ENCODE peak calls at places on chromosomes 4 and X, in seven cellular contexts. C is K562, E is HepG2, P is breast epithelium, M is prostate gland, Y is sigmoid colon, N is suprapubic skin. F is an unnamed sample.

GRCh38 chr4:184826315-184827266 is 823 bp upstream of the ACSL1 start:
- DNase-seq in C (peak), E (no peak), P (no peak), M (no peak), Y (peak), N (peak), F (no peak)

GRCh38 chrX:40012039-40012799 is 85.5 kb downstream of the BCOR start:
- DNase-seq in C (no peak), E (peak), P (peak), M (peak), Y (peak), N (peak), F (no peak)

GRCh38 chr4:112119358-112119783 is 25.9 kb upstream of the FAM241A start:
- DNase-seq in C (no peak), E (no peak), P (no peak), M (no peak), Y (no peak), N (no peak), F (no peak)

GRCh38 chrX:39688576-39689373 is 409.0 kb downstream of the BCOR start:
- DNase-seq in C (peak), E (peak), P (no peak), M (peak), Y (peak), N (no peak), F (peak)

GRCh38 chrX:152637649-152638442 is at the start of gene GABRQ:
- DNase-seq in C (peak), E (no peak), P (no peak), M (peak), Y (no peak), N (no peak), F (peak)

GRCh38 chrX:9746148-9746880 is 19.3 kb downstream of the GPR143 start:
- DNase-seq in C (no peak), E (no peak), P (no peak), M (no peak), Y (no peak), N (no peak), F (no peak)

GRCh38 chrX:41705680-41706374 is 17.1 kb downstream of the GPR34 start:
- DNase-seq in C (no peak), E (no peak), P (no peak), M (no peak), Y (no peak), N (no peak), F (no peak)

GRCh38 chr4:91113130-91113706 is 986.0 kb downstream of the CCSER1 start:
- DNase-seq in C (no peak), E (peak), P (no peak), M (no peak), Y (no peak), N (no peak), F (peak)

DNA sequence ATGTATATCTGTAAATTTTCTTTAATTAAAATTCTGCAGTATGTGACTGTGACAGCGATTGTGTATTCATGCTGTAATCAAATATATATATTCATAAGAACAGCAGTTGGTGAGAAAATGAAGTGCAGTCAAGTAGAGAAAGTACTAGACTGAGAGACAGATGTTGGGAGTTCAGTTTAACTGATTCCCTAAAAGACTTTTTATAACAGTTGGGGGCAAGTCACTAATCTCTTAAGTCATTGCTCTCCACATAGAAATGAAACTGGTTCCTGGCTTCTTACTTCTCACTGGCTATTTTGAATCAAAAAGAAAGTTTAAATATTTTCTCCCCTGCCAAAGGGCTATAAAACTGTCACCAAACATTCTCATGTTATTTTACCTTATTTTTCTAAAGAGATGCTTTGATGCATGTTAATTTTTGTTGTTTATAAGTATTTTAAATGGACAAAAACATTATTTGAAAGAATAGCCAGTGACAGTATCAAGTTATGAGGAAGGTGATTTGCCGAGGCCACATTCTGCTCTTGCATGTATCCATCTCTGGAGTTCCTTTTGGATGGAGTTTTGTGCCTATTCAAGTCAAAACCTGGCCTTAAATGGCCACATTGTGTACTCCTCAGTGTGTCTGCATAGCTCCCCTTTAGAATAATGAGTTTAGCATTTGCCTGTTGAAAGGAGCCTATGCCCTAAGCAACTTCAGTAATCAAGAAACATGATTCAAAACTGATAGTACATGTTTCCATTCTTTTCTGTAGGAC is 30.8 kb downstream of the EXOC1 start:
- DNase-seq in C (no peak), E (no peak), P (no peak), M (no peak), Y (no peak), N (no peak), F (no peak)
- TF ChIP-seq POLR2AphosphoS5 in C (no peak), E (no peak), P (no peak), M (no peak), Y (no peak), N (no peak), F (no peak)

GRCh38 chrX:46735625-46736024 is 23.3 kb downstream of the SLC9A7 start:
- DNase-seq in C (no peak), E (no peak), P (no peak), M (no peak), Y (no peak), N (no peak), F (no peak)

GRCh38 chrX:46737041-46737440 is 21.9 kb downstream of the SLC9A7 start:
- DNase-seq in C (no peak), E (no peak), P (no peak), M (no peak), Y (no peak), N (no peak), F (no peak)

GRCh38 chrX:46733226-46733625 is 25.7 kb downstream of the SLC9A7 start:
- DNase-seq in C (no peak), E (no peak), P (no peak), M (no peak), Y (no peak), N (no peak), F (no peak)

GRCh38 chrX:46739736-46740135 is 19.2 kb downstream of the SLC9A7 start:
- DNase-seq in C (no peak), E (peak), P (no peak), M (no peak), Y (no peak), N (no peak), F (no peak)

DNA sequence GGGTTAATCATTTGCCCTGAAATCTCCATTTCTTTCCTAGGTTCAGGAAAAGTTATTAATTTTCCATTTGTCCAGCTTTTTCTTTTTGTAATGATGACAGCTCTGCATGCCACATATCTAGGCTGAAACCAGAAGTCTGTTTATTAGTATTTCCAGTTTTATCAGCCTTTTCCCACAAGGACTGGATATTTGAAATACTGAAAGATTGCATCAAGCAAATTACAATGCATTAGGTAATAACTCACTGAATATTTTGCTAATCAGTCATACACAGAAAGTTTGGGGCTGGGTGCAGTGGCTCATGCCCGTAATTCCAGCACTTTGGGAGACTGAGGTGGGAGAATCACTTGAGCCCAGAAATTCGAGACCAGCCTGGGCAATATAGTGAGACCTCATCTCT is 21.5 kb downstream of the SLC9A7 start:
- DNase-seq in C (no peak), E (no peak), P (no peak), M (no peak), Y (no peak), N (no peak), F (no peak)
- TF ChIP-seq POLR2AphosphoS5 in C (no peak), E (no peak), P (no peak), M (no peak), Y (no peak), N (no peak), F (no peak)

DNA sequence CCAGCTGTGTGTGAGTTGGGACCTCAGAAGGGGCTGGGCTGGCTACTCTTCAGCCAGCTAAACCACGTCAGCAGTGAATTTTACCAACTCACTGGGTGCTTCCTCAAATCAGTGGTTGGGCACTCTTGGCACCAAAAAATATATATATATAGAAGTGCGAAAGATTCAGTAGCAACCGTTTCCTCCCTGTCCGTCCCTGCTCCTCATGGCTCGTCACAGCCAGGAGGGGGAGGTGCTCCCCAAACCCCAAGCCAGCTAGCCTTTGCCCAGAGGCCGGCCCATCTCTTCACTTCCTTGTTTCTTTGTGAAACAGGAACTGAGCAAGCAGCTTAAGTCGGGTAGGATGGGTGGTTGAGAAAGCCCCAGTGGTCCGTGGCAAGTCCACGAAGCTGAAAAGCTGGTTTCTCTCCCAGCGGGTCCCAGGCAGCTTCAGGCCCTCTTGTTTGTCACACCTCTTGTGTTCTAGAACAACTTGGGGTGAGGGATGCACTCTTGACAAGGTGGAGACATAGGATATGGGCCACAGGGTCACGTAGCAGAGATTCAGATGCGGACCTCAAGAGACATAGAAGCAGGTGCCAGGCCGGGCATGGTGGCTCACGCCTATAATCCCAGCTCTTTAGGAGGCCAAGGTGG is 6.8 kb upstream of the SASH3 start:
- DNase-seq in C (no peak), E (no peak), P (no peak), M (no peak), Y (peak), N (peak), F (no peak)
- TF ChIP-seq POLR2AphosphoS5 in C (no peak), E (no peak), P (no peak), M (no peak), Y (no peak), N (no peak), F (no peak)

GRCh38 chr4:38965866-38966265 is 66.3 kb downstream of the TMEM156 start:
- DNase-seq in C (no peak), E (no peak), P (no peak), M (no peak), Y (no peak), N (no peak), F (no peak)

GRCh38 chr4:38968668-38969067 is 63.5 kb downstream of the TMEM156 start:
- DNase-seq in C (no peak), E (no peak), P (no peak), M (no peak), Y (no peak), N (no peak), F (no peak)

GRCh38 chr4:38964942-38965775 is 67.0 kb downstream of the TMEM156 start:
- DNase-seq in C (no peak), E (peak), P (no peak), M (no peak), Y (no peak), N (no peak), F (no peak)

GRCh38 chr4:38967260-38968095 is 64.7 kb downstream of the TMEM156 start:
- DNase-seq in C (no peak), E (peak), P (no peak), M (no peak), Y (no peak), N (no peak), F (no peak)
- TF ChIP-seq POLR2AphosphoS5 in C (no peak), E (no peak), P (no peak), M (no peak), Y (peak), N (no peak), F (no peak)

DNA sequence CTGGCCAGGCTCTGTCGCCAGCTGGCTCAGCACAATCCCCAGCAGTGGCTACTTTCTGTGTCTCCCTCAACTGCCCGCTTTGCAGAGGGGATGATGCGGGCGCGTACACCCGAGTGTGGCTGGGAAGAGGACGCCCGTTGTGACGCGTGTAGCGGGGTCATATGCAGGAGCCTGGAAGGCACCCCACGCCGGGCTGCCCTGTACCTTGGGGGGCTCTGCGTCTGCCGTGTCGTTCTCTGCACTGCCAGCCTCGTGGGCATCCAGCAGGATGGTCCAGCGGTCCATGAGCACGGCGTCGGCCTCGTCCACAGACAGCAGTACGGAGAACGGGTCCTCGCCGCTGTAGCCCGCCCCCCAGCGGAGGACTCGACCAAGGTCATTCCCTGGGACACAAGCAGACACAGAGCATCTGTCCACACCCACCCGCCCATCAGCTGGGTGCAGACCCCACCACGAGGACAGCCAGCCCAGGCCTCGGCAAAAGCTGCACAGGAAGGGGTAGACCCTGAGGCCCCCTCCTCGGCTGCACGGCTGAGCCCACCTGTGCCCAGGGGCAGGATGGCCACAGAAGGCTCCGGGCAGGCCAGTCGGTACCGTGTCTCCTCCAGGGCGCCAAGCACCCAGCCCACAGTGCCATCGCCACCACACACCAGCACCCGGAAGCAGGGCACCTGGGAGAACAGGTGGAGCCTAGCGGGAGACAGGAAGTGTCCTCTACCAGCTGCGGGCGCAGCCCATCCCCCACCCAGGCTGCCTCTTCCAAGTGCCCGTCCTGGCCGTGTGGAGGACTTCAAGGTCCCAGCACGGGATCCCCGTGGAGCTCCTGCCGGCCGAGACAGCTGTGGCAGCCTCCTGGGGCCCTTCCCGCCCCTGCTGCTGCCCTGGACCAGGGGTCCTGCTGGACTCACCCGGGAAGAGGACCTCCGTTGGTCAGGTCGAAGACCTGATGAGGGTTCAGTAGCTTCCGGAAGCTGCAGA is 10.8 kb downstream of the DGKQ start:
- DNase-seq in C (no peak), E (no peak), P (no peak), M (no peak), Y (peak), N (peak), F (no peak)
- TF ChIP-seq POLR2AphosphoS5 in C (no peak), E (no peak), P (no peak), M (no peak), Y (no peak), N (no peak), F (no peak)

DNA sequence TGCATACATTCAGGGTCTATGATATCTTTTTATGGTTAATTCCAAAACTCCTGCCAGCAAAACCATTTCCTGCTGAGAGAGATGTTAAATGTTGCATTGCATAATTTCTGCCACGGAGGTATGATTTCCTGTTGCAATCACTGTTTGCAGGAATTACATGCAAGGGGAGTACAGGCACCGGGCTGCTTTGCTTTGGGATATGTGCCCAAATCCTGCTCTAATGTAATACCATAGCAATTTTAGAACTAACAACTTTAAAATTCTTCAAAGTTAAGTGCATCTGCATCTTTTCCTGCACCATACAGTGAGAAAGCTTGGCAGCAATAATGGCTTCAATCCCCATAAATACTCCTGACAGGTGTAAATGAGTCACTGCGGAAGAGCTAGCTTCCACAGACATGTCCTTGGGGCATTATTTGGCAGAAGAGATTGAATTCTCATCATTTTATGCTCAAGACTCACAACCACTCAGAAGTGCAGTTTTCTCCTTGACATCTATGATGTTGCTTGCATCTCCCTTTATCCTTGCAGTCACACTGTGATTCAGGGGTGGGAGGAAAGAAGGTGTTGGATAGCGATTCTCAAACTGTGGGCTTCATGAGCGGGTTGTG is 29.6 kb downstream of the TRIM2 start:
- DNase-seq in C (no peak), E (no peak), P (no peak), M (peak), Y (peak), N (no peak), F (no peak)
- TF ChIP-seq POLR2AphosphoS5 in C (no peak), E (no peak), P (no peak), M (peak), Y (no peak), N (no peak), F (peak)

GRCh38 chr4:55078987-55079386 is 46.4 kb downstream of the KDR start:
- DNase-seq in C (no peak), E (no peak), P (no peak), M (peak), Y (no peak), N (peak), F (no peak)
- TF ChIP-seq POLR2AphosphoS5 in C (no peak), E (no peak), P (no peak), M (no peak), Y (no peak), N (no peak), F (no peak)

GRCh38 chr4:109560687-109561452 is 824 bp downstream of the MCUB start:
- DNase-seq in C (peak), E (no peak), P (no peak), M (peak), Y (peak), N (peak), F (peak)
- TF ChIP-seq POLR2AphosphoS5 in C (no peak), E (no peak), P (no peak), M (no peak), Y (no peak), N (no peak), F (no peak)

GRCh38 chr4:960736-961650 is 12.4 kb downstream of the DGKQ start:
- DNase-seq in C (no peak), E (no peak), P (no peak), M (no peak), Y (peak), N (no peak), F (peak)

GRCh38 chr4:958314-958665 is 15.1 kb downstream of the DGKQ start:
- DNase-seq in C (no peak), E (no peak), P (no peak), M (no peak), Y (peak), N (no peak), F (peak)

GRCh38 chr4:958836-959337 is 14.5 kb downstream of the DGKQ start:
- DNase-seq in C (no peak), E (no peak), P (no peak), M (no peak), Y (peak), N (no peak), F (no peak)

GRCh38 chr4:960140-960735 is 13.1 kb downstream of the DGKQ start:
- DNase-seq in C (no peak), E (no peak), P (no peak), M (no peak), Y (peak), N (no peak), F (peak)

GRCh38 chr4:959338-960139 is 13.8 kb downstream of the DGKQ start:
- DNase-seq in C (no peak), E (no peak), P (no peak), M (no peak), Y (peak), N (no peak), F (peak)
- TF ChIP-seq POLR2AphosphoS5 in C (no peak), E (no peak), P (no peak), M (no peak), Y (no peak), N (no peak), F (no peak)

GRCh38 chrX:107290019-107290418 is 83.6 kb downstream of the DNAAF6 start:
- DNase-seq in C (no peak), E (no peak), P (no peak), M (no peak), Y (no peak), N (no peak), F (no peak)
- TF ChIP-seq POLR2AphosphoS5 in C (no peak), E (no peak), P (no peak), M (no peak), Y (no peak), N (no peak), F (no peak)